ENCODE peak calls at places on chromosomes 3 and 15, in four cellular contexts. N is GM23248, H is NCI-H1092, E is ELF-1. M is an unnamed sample.

GRCh38 chr3:43028678-43029490 is 49.8 kb downstream of the GASK1A start:
- DNase-seq in H (no peak), E (no peak), N (no peak), M (no peak)

GRCh38 chr3:119794971-119795612 is 13.2 kb downstream of the NR1I2 start:
- DNase-seq in N (no peak), H (no peak), E (peak), M (peak)

GRCh38 chr3:8903191-8903590 is 60.1 kb downstream of the RAD18 start:
- DNase-seq in E (no peak), H (no peak), N (no peak), M (no peak)

GRCh38 chr3:58299839-58300516 is 6.1 kb upstream of the RPP14 start:
- DNase-seq in N (peak), E (no peak), H (no peak), M (no peak)

GRCh38 chr3:14208168-14208567 is 29.6 kb downstream of the LSM3 start:
- DNase-seq in H (no peak), N (no peak), E (no peak), M (no peak)

GRCh38 chr15:90046846-90047481 is 45.8 kb downstream of the ZNF710 start:
- DNase-seq in E (no peak), N (no peak), H (no peak), M (no peak)

GRCh38 chr3:27454914-27455313 is 29.3 kb downstream of the SLC4A7 start:
- DNase-seq in N (peak), E (no peak), H (no peak), M (no peak)

GRCh38 chr3:100033814-100034490 is 80.3 kb downstream of the FILIP1L start:
- DNase-seq in E (no peak), H (no peak), N (peak), M (no peak)

GRCh38 chr3:113673593-113673992 is 22.8 kb downstream of the USF3 start:
- DNase-seq in H (no peak), E (no peak), N (no peak), M (no peak)

GRCh38 chr15:68277131-68277604 is 377 bp upstream of the FEM1B start:
- DNase-seq in E (no peak), N (peak), H (peak), M (peak)

GRCh38 chr3:129182390-129183180 is 1.1 kb downstream of the CNBP start:
- DNase-seq in N (peak), H (no peak), E (peak), M (no peak)

GRCh38 chr3:126731044-126731443 is 27.0 kb downstream of the CHCHD6 start:
- DNase-seq in E (no peak), H (no peak), N (no peak), M (no peak)

GRCh38 chr3:59326246-59327024 is 276.6 kb upstream of the CFAP20DC start:
- DNase-seq in H (no peak), N (peak), E (peak), M (no peak)

GRCh38 chr15:90334304-90334731 is 17.8 kb upstream of the ZNF774 start:
- DNase-seq in E (peak), H (no peak), N (no peak), M (no peak)

GRCh38 chr15:38145671-38146111 is 106.9 kb upstream of the SPRED1 start:
- DNase-seq in E (no peak), H (no peak), N (no peak), M (no peak)

GRCh38 chr3:29512620-29513019 is 231.7 kb downstream of the RBMS3 start:
- DNase-seq in N (no peak), H (no peak), E (no peak), M (no peak)

GRCh38 chr3:53763353-53763752 is 82.9 kb downstream of the CHDH start:
- DNase-seq in E (no peak), H (no peak), N (no peak), M (no peak)

GRCh38 chr15:26667222-26667988 is 105.5 kb downstream of the GABRB3 start:
- DNase-seq in E (no peak), N (no peak), H (no peak), M (no peak)

GRCh38 chr3:99108508-99108907 is 207.0 kb upstream of the DCBLD2 start:
- DNase-seq in N (peak), H (no peak), E (no peak), M (no peak)

GRCh38 chr3:46695962-46696922 is 2.8 kb upstream of the ALS2CL start:
- DNase-seq in H (no peak), N (peak), E (peak), M (no peak)

GRCh38 chr3:24363242-24363641 is 131.4 kb downstream of the THRB start:
- DNase-seq in N (peak), H (no peak), E (no peak), M (no peak)

GRCh38 chr3:31288224-31288623 is 244.5 kb upstream of the STT3B start:
- DNase-seq in N (no peak), H (no peak), E (peak), M (no peak)

GRCh38 chr3:169659096-169659521 is 4.4 kb downstream of the MECOM start:
- DNase-seq in N (no peak), H (no peak), E (peak), M (no peak)

GRCh38 chr15:72110355-72110754 is 7.6 kb downstream of the MYO9A start:
- DNase-seq in E (no peak), H (no peak), N (no peak), M (no peak)

GRCh38 chr3:57331078-57331477 is 38.6 kb upstream of the ASB14 start:
- DNase-seq in N (no peak), E (no peak), H (no peak), M (no peak)

GRCh38 chr15:73388256-73388781 is 19.6 kb upstream of the HCN4 start:
- DNase-seq in N (peak), H (no peak), E (no peak), M (peak)

GRCh38 chr3:112000971-112001370 is 2.2 kb downstream of the TAGLN3 start:
- DNase-seq in H (no peak), E (peak), N (no peak), M (no peak)

GRCh38 chr3:23442598-23443383 is 239.7 kb downstream of the UBE2E2 start:
- DNase-seq in N (peak), E (no peak), H (no peak), M (no peak)

GRCh38 chr3:115494826-115495225 is 128.5 kb upstream of the GAP43 start:
- DNase-seq in H (no peak), E (no peak), N (no peak), M (no peak)

GRCh38 chr15:48020166-48020565 is 100.6 kb upstream of the SLC24A5 start:
- DNase-seq in H (no peak), E (no peak), N (no peak), M (no peak)

GRCh38 chr3:54756330-54756731 is 171.5 kb downstream of the LRTM1 start:
- DNase-seq in H (no peak), E (no peak), N (peak), M (peak)

GRCh38 chr15:96849501-96849900 is 519.0 kb downstream of the NR2F2 start:
- DNase-seq in N (no peak), E (no peak), H (no peak), M (no peak)

GRCh38 chr3:64022451-64023186 is 675 bp downstream of the PSMD6 start:
- DNase-seq in H (no peak), E (no peak), N (peak), M (no peak)

GRCh38 chr3:41688595-41689380 is 273.1 kb downstream of the ULK4 start:
- DNase-seq in E (no peak), N (peak), H (no peak), M (no peak)

GRCh38 chr3:121651684-121652083 is 9.0 kb downstream of the HCLS1 start:
- DNase-seq in N (peak), H (no peak), E (no peak), M (no peak)

GRCh38 chr3:53579636-53580035 is 85.2 kb downstream of the CACNA1D start:
- DNase-seq in H (no peak), N (no peak), E (no peak), M (no peak)

GRCh38 chr3:64048631-64049061 is 25.4 kb upstream of the PSMD6 start:
- DNase-seq in H (no peak), E (no peak), N (peak), M (no peak)